ENCODE peak calls at places on chromosome 21, in eight cellular contexts. Q is activated CD4-positive, alpha-beta T cell treated with anti-CD3 and anti-CD28 coated beads, Interleukin-2, amount 10 ng/mL, durations not matched to agents 7 days and 5 days; G is AG04450; X is Ammon's horn; Y is NCI-H1105; V is COR-L47; C is GM04504; W is astrocyte of the spinal cord. R is an unnamed sample.

GRCh38 chr21:44070391-44070790 is 36.8 kb upstream of the PWP2 start:
- DNase-seq in Q (no peak), G (no peak), X (no peak), Y (no peak), V (no peak), C (no peak), W (no peak), R (no peak)

GRCh38 chr21:32184059-32184458 is 94.8 kb downstream of the MIS18A start:
- DNase-seq in Q (no peak), G (no peak), X (no peak), Y (no peak), V (peak), C (no peak), W (no peak), R (no peak)

GRCh38 chr21:27570306-27570868 is 603.5 kb upstream of the ADAMTS5 start:
- DNase-seq in Q (no peak), G (peak), X (peak), Y (no peak), V (no peak), C (peak), W (peak), R (no peak)

GRCh38 chr21:42527127-42527488 is 13.5 kb downstream of the SLC37A1 start:
- DNase-seq in Q (no peak), G (no peak), X (no peak), Y (no peak), V (no peak), C (no peak), W (no peak), R (no peak)

GRCh38 chr21:46119565-46120271 is 21.8 kb downstream of the COL6A2 start:
- DNase-seq in Q (no peak), G (no peak), X (no peak), Y (no peak), V (no peak), C (no peak), W (no peak), R (no peak)

GRCh38 chr21:41680444-41681335 is 86.2 kb downstream of the RIPK4 start:
- DNase-seq in Q (no peak), G (no peak), X (no peak), Y (peak), V (peak), C (no peak), W (no peak), R (no peak)

GRCh38 chr21:26365849-26366248 is 195.3 kb upstream of the APP start:
- DNase-seq in Q (no peak), G (no peak), X (no peak), Y (no peak), V (no peak), C (no peak), W (no peak), R (no peak)

GRCh38 chr21:31098576-31099005 is 60.3 kb upstream of the KRTAP19-8 start:
- DNase-seq in Q (peak), G (peak), X (peak), Y (peak), V (peak), C (peak), W (peak), R (peak)

GRCh38 chr21:40151611-40152010 is 284.4 kb downstream of the PCP4 start:
- DNase-seq in Q (no peak), G (no peak), X (no peak), Y (no peak), V (no peak), C (no peak), W (no peak), R (no peak)

R was measured in T-helper 22 cell.